ENCODE peak calls at places on chromosome X, in ten cellular contexts. One of them, this sample, is unnamed.

GRCh38 chrX:15107367-15107988 is 162.4 kb downstream of the ASB9 start:
- ATAC-seq in activated CD4-positive, CD25-positive, alpha-beta regulatory T cell treated with anti-CD3 and anti-CD28 coated beads, Interleukin-2, amount 50 U/mL, for 24 hours: no peak
- ATAC-seq in pancreas: no peak
- ATAC-seq in activated naive CD8-positive, alpha-beta T cell treated with anti-CD3 and anti-CD28 coated beads, Interleukin-2, amount 10 ng/mL, durations not matched to agents 7 days and 5 days: peak
- ATAC-seq in esophagus mucosa: no peak
- ATAC-seq in right lobe of liver: no peak
- ATAC-seq in stimulated activated naive CD8-positive, alpha-beta T cell treated with anti-CD3 and anti-CD28 coated beads, Interleukin-15, amount 100 ng/mL, for 72 hours: peak
- ATAC-seq in activated CD8-positive, alpha-beta memory T cell treated with anti-CD3 and anti-CD28 coated beads, Interleukin-2, amount 10 ng/mL, durations not matched to agents 7 days and 5 days: no peak
- ATAC-seq in naive thymus-derived CD4-positive, alpha-beta T cell: no peak
- ATAC-seq in activated naive CD4-positive, alpha-beta T cell treated with anti-CD3 and anti-CD28 coated beads, Interleukin-2, amount 50 U/mL, for 72 hours: peak
- ATAC-seq in this sample: no peak

GRCh38 chrX:107871136-107871535 is 45.5 kb downstream of the MID2 start:
- ATAC-seq in activated naive CD4-positive, alpha-beta T cell treated with anti-CD3 and anti-CD28 coated beads, Interleukin-2, amount 50 U/mL, for 72 hours: no peak
- ATAC-seq in right lobe of liver: no peak
- ATAC-seq in activated naive CD8-positive, alpha-beta T cell treated with anti-CD3 and anti-CD28 coated beads, Interleukin-2, amount 10 ng/mL, durations not matched to agents 7 days and 5 days: no peak
- ATAC-seq in naive thymus-derived CD4-positive, alpha-beta T cell: no peak
- ATAC-seq in activated CD4-positive, CD25-positive, alpha-beta regulatory T cell treated with anti-CD3 and anti-CD28 coated beads, Interleukin-2, amount 50 U/mL, for 24 hours: no peak
- ATAC-seq in activated CD8-positive, alpha-beta memory T cell treated with anti-CD3 and anti-CD28 coated beads, Interleukin-2, amount 10 ng/mL, durations not matched to agents 7 days and 5 days: no peak
- ATAC-seq in stimulated activated naive CD8-positive, alpha-beta T cell treated with anti-CD3 and anti-CD28 coated beads, Interleukin-15, amount 100 ng/mL, for 72 hours: no peak
- ATAC-seq in pancreas: no peak
- ATAC-seq in esophagus mucosa: no peak
- ATAC-seq in this sample: no peak

GRCh38 chrX:119410027-119410819 is 11.1 kb downstream of the SLC25A43 start:
- ATAC-seq in stimulated activated naive CD8-positive, alpha-beta T cell treated with anti-CD3 and anti-CD28 coated beads, Interleukin-15, amount 100 ng/mL, for 72 hours: no peak
- ATAC-seq in pancreas: peak
- ATAC-seq in right lobe of liver: peak
- ATAC-seq in activated CD8-positive, alpha-beta memory T cell treated with anti-CD3 and anti-CD28 coated beads, Interleukin-2, amount 10 ng/mL, durations not matched to agents 7 days and 5 days: no peak
- ATAC-seq in esophagus mucosa: peak
- ATAC-seq in activated naive CD4-positive, alpha-beta T cell treated with anti-CD3 and anti-CD28 coated beads, Interleukin-2, amount 50 U/mL, for 72 hours: no peak
- ATAC-seq in naive thymus-derived CD4-positive, alpha-beta T cell: no peak
- ATAC-seq in activated CD4-positive, CD25-positive, alpha-beta regulatory T cell treated with anti-CD3 and anti-CD28 coated beads, Interleukin-2, amount 50 U/mL, for 24 hours: no peak
- ATAC-seq in activated naive CD8-positive, alpha-beta T cell treated with anti-CD3 and anti-CD28 coated beads, Interleukin-2, amount 10 ng/mL, durations not matched to agents 7 days and 5 days: no peak
- ATAC-seq in this sample: no peak

GRCh38 chrX:44996282-44996681 is 123.3 kb downstream of the KDM6A start:
- ATAC-seq in activated CD8-positive, alpha-beta memory T cell treated with anti-CD3 and anti-CD28 coated beads, Interleukin-2, amount 10 ng/mL, durations not matched to agents 7 days and 5 days: no peak
- ATAC-seq in stimulated activated naive CD8-positive, alpha-beta T cell treated with anti-CD3 and anti-CD28 coated beads, Interleukin-15, amount 100 ng/mL, for 72 hours: peak
- ATAC-seq in activated naive CD4-positive, alpha-beta T cell treated with anti-CD3 and anti-CD28 coated beads, Interleukin-2, amount 50 U/mL, for 72 hours: peak
- ATAC-seq in activated CD4-positive, CD25-positive, alpha-beta regulatory T cell treated with anti-CD3 and anti-CD28 coated beads, Interleukin-2, amount 50 U/mL, for 24 hours: peak
- ATAC-seq in activated naive CD8-positive, alpha-beta T cell treated with anti-CD3 and anti-CD28 coated beads, Interleukin-2, amount 10 ng/mL, durations not matched to agents 7 days and 5 days: no peak
- ATAC-seq in esophagus mucosa: no peak
- ATAC-seq in naive thymus-derived CD4-positive, alpha-beta T cell: no peak
- ATAC-seq in pancreas: no peak
- ATAC-seq in right lobe of liver: no peak
- ATAC-seq in this sample: no peak

GRCh38 chrX:123254457-123254856 is 70.4 kb downstream of the GRIA3 start:
- ATAC-seq in esophagus mucosa: no peak
- ATAC-seq in stimulated activated naive CD8-positive, alpha-beta T cell treated with anti-CD3 and anti-CD28 coated beads, Interleukin-15, amount 100 ng/mL, for 72 hours: no peak
- ATAC-seq in activated naive CD8-positive, alpha-beta T cell treated with anti-CD3 and anti-CD28 coated beads, Interleukin-2, amount 10 ng/mL, durations not matched to agents 7 days and 5 days: no peak
- ATAC-seq in activated CD8-positive, alpha-beta memory T cell treated with anti-CD3 and anti-CD28 coated beads, Interleukin-2, amount 10 ng/mL, durations not matched to agents 7 days and 5 days: no peak
- ATAC-seq in activated naive CD4-positive, alpha-beta T cell treated with anti-CD3 and anti-CD28 coated beads, Interleukin-2, amount 50 U/mL, for 72 hours: no peak
- ATAC-seq in activated CD4-positive, CD25-positive, alpha-beta regulatory T cell treated with anti-CD3 and anti-CD28 coated beads, Interleukin-2, amount 50 U/mL, for 24 hours: no peak
- ATAC-seq in right lobe of liver: no peak
- ATAC-seq in naive thymus-derived CD4-positive, alpha-beta T cell: no peak
- ATAC-seq in pancreas: no peak
- ATAC-seq in this sample: no peak

GRCh38 chrX:149829751-149830191 is 48.0 kb downstream of the MAGEA9 start:
- ATAC-seq in right lobe of liver: no peak
- ATAC-seq in esophagus mucosa: peak
- ATAC-seq in activated naive CD8-positive, alpha-beta T cell treated with anti-CD3 and anti-CD28 coated beads, Interleukin-2, amount 10 ng/mL, durations not matched to agents 7 days and 5 days: peak
- ATAC-seq in activated CD4-positive, CD25-positive, alpha-beta regulatory T cell treated with anti-CD3 and anti-CD28 coated beads, Interleukin-2, amount 50 U/mL, for 24 hours: peak
- ATAC-seq in pancreas: no peak
- ATAC-seq in activated CD8-positive, alpha-beta memory T cell treated with anti-CD3 and anti-CD28 coated beads, Interleukin-2, amount 10 ng/mL, durations not matched to agents 7 days and 5 days: peak
- ATAC-seq in naive thymus-derived CD4-positive, alpha-beta T cell: peak
- ATAC-seq in stimulated activated naive CD8-positive, alpha-beta T cell treated with anti-CD3 and anti-CD28 coated beads, Interleukin-15, amount 100 ng/mL, for 72 hours: peak
- ATAC-seq in activated naive CD4-positive, alpha-beta T cell treated with anti-CD3 and anti-CD28 coated beads, Interleukin-2, amount 50 U/mL, for 72 hours: peak
- ATAC-seq in this sample: no peak

GRCh38 chrX:45479196-45479834 is 278.6 kb upstream of the DIPK2B start:
- ATAC-seq in activated CD4-positive, CD25-positive, alpha-beta regulatory T cell treated with anti-CD3 and anti-CD28 coated beads, Interleukin-2, amount 50 U/mL, for 24 hours: no peak
- ATAC-seq in esophagus mucosa: no peak
- ATAC-seq in activated naive CD8-positive, alpha-beta T cell treated with anti-CD3 and anti-CD28 coated beads, Interleukin-2, amount 10 ng/mL, durations not matched to agents 7 days and 5 days: no peak
- ATAC-seq in stimulated activated naive CD8-positive, alpha-beta T cell treated with anti-CD3 and anti-CD28 coated beads, Interleukin-15, amount 100 ng/mL, for 72 hours: no peak
- ATAC-seq in right lobe of liver: no peak
- ATAC-seq in activated naive CD4-positive, alpha-beta T cell treated with anti-CD3 and anti-CD28 coated beads, Interleukin-2, amount 50 U/mL, for 72 hours: no peak
- ATAC-seq in activated CD8-positive, alpha-beta memory T cell treated with anti-CD3 and anti-CD28 coated beads, Interleukin-2, amount 10 ng/mL, durations not matched to agents 7 days and 5 days: no peak
- ATAC-seq in naive thymus-derived CD4-positive, alpha-beta T cell: no peak
- ATAC-seq in pancreas: peak
- ATAC-seq in this sample: no peak

GRCh38 chrX:98931194-98931593 is 1478.9 kb downstream of the PCDH19 start:
- ATAC-seq in stimulated activated naive CD8-positive, alpha-beta T cell treated with anti-CD3 and anti-CD28 coated beads, Interleukin-15, amount 100 ng/mL, for 72 hours: no peak
- ATAC-seq in esophagus mucosa: no peak
- ATAC-seq in activated naive CD4-positive, alpha-beta T cell treated with anti-CD3 and anti-CD28 coated beads, Interleukin-2, amount 50 U/mL, for 72 hours: no peak
- ATAC-seq in pancreas: no peak
- ATAC-seq in right lobe of liver: no peak
- ATAC-seq in activated naive CD8-positive, alpha-beta T cell treated with anti-CD3 and anti-CD28 coated beads, Interleukin-2, amount 10 ng/mL, durations not matched to agents 7 days and 5 days: no peak
- ATAC-seq in naive thymus-derived CD4-positive, alpha-beta T cell: no peak
- ATAC-seq in activated CD4-positive, CD25-positive, alpha-beta regulatory T cell treated with anti-CD3 and anti-CD28 coated beads, Interleukin-2, amount 50 U/mL, for 24 hours: no peak
- ATAC-seq in activated CD8-positive, alpha-beta memory T cell treated with anti-CD3 and anti-CD28 coated beads, Interleukin-2, amount 10 ng/mL, durations not matched to agents 7 days and 5 days: no peak
- ATAC-seq in this sample: no peak

GRCh38 chrX:110280954-110281353 is 36.9 kb downstream of the AMMECR1 start:
- ATAC-seq in activated CD8-positive, alpha-beta memory T cell treated with anti-CD3 and anti-CD28 coated beads, Interleukin-2, amount 10 ng/mL, durations not matched to agents 7 days and 5 days: no peak
- ATAC-seq in esophagus mucosa: no peak
- ATAC-seq in activated naive CD4-positive, alpha-beta T cell treated with anti-CD3 and anti-CD28 coated beads, Interleukin-2, amount 50 U/mL, for 72 hours: no peak
- ATAC-seq in activated CD4-positive, CD25-positive, alpha-beta regulatory T cell treated with anti-CD3 and anti-CD28 coated beads, Interleukin-2, amount 50 U/mL, for 24 hours: no peak
- ATAC-seq in pancreas: peak
- ATAC-seq in right lobe of liver: peak
- ATAC-seq in naive thymus-derived CD4-positive, alpha-beta T cell: no peak
- ATAC-seq in activated naive CD8-positive, alpha-beta T cell treated with anti-CD3 and anti-CD28 coated beads, Interleukin-2, amount 10 ng/mL, durations not matched to agents 7 days and 5 days: no peak
- ATAC-seq in stimulated activated naive CD8-positive, alpha-beta T cell treated with anti-CD3 and anti-CD28 coated beads, Interleukin-15, amount 100 ng/mL, for 72 hours: no peak
- ATAC-seq in this sample: no peak

GRCh38 chrX:150508461-150509367 is 59.7 kb upstream of the MTM1 start:
- ATAC-seq in activated naive CD8-positive, alpha-beta T cell treated with anti-CD3 and anti-CD28 coated beads, Interleukin-2, amount 10 ng/mL, durations not matched to agents 7 days and 5 days: no peak
- ATAC-seq in activated CD4-positive, CD25-positive, alpha-beta regulatory T cell treated with anti-CD3 and anti-CD28 coated beads, Interleukin-2, amount 50 U/mL, for 24 hours: no peak
- ATAC-seq in pancreas: peak
- ATAC-seq in esophagus mucosa: peak
- ATAC-seq in activated naive CD4-positive, alpha-beta T cell treated with anti-CD3 and anti-CD28 coated beads, Interleukin-2, amount 50 U/mL, for 72 hours: no peak
- ATAC-seq in activated CD8-positive, alpha-beta memory T cell treated with anti-CD3 and anti-CD28 coated beads, Interleukin-2, amount 10 ng/mL, durations not matched to agents 7 days and 5 days: no peak
- ATAC-seq in right lobe of liver: peak
- ATAC-seq in stimulated activated naive CD8-positive, alpha-beta T cell treated with anti-CD3 and anti-CD28 coated beads, Interleukin-15, amount 100 ng/mL, for 72 hours: no peak
- ATAC-seq in naive thymus-derived CD4-positive, alpha-beta T cell: no peak
- ATAC-seq in this sample: no peak

GRCh38 chrX:10508891-10509290 is 111.5 kb downstream of the MID1 start:
- ATAC-seq in activated CD4-positive, CD25-positive, alpha-beta regulatory T cell treated with anti-CD3 and anti-CD28 coated beads, Interleukin-2, amount 50 U/mL, for 24 hours: no peak
- ATAC-seq in pancreas: no peak
- ATAC-seq in activated naive CD4-positive, alpha-beta T cell treated with anti-CD3 and anti-CD28 coated beads, Interleukin-2, amount 50 U/mL, for 72 hours: no peak
- ATAC-seq in esophagus mucosa: no peak
- ATAC-seq in activated naive CD8-positive, alpha-beta T cell treated with anti-CD3 and anti-CD28 coated beads, Interleukin-2, amount 10 ng/mL, durations not matched to agents 7 days and 5 days: no peak
- ATAC-seq in stimulated activated naive CD8-positive, alpha-beta T cell treated with anti-CD3 and anti-CD28 coated beads, Interleukin-15, amount 100 ng/mL, for 72 hours: no peak
- ATAC-seq in right lobe of liver: no peak
- ATAC-seq in naive thymus-derived CD4-positive, alpha-beta T cell: no peak
- ATAC-seq in activated CD8-positive, alpha-beta memory T cell treated with anti-CD3 and anti-CD28 coated beads, Interleukin-2, amount 10 ng/mL, durations not matched to agents 7 days and 5 days: no peak
- ATAC-seq in this sample: no peak

GRCh38 chrX:46461653-46462191 is 83.5 kb downstream of the ZNF674 start:
- ATAC-seq in esophagus mucosa: peak
- ATAC-seq in activated CD4-positive, CD25-positive, alpha-beta regulatory T cell treated with anti-CD3 and anti-CD28 coated beads, Interleukin-2, amount 50 U/mL, for 24 hours: no peak
- ATAC-seq in activated naive CD8-positive, alpha-beta T cell treated with anti-CD3 and anti-CD28 coated beads, Interleukin-2, amount 10 ng/mL, durations not matched to agents 7 days and 5 days: peak
- ATAC-seq in right lobe of liver: peak
- ATAC-seq in pancreas: no peak
- ATAC-seq in activated naive CD4-positive, alpha-beta T cell treated with anti-CD3 and anti-CD28 coated beads, Interleukin-2, amount 50 U/mL, for 72 hours: no peak
- ATAC-seq in activated CD8-positive, alpha-beta memory T cell treated with anti-CD3 and anti-CD28 coated beads, Interleukin-2, amount 10 ng/mL, durations not matched to agents 7 days and 5 days: peak
- ATAC-seq in naive thymus-derived CD4-positive, alpha-beta T cell: no peak
- ATAC-seq in stimulated activated naive CD8-positive, alpha-beta T cell treated with anti-CD3 and anti-CD28 coated beads, Interleukin-15, amount 100 ng/mL, for 72 hours: peak
- ATAC-seq in this sample: peak

This sample was measured in stimulated activated memory B cell treated with anti-CD40 and anti-IgM and Interleukin-4, amounts not matched to agents 10 μg/mL and 1 μg/mL and 100 μg/mL, for 72 hours.